ENCODE peak calls at places on chromosomes 4 and X, in seven cellular contexts. U, L, H, M, T, E and D are unnamed samples.
A peak's percentile ranks its signal among the peaks of the same experiment; 100 is the strongest.

GRCh38 chr4:40933272-40934053 is 183.7 kb downstream of the NSUN7 start:
- DNase-seq in U (no peak), L (no peak), H (no peak), M (no peak), T (no peak), E (no peak), D (no peak)

GRCh38 chrX:101417981-101418841 is 10.2 kb downstream of the HNRNPH2 start:
- DNase-seq in U (no peak), L (peak; percentile 43), H (peak; percentile 1), M (peak; percentile 59), T (no peak), E (peak; percentile 56), D (no peak)

GRCh38 chr4:55157559-55158277 is 32.3 kb upstream of the KDR start:
- DNase-seq in U (no peak), L (no peak), H (no peak), M (no peak), T (no peak), E (no peak), D (no peak)

GRCh38 chr4:25830545-25830944 is 32.2 kb downstream of the SEL1L3 start:
- DNase-seq in U (no peak), L (no peak), H (no peak), M (no peak), T (no peak), E (no peak), D (no peak)

GRCh38 chrX:118355225-118355920 is 9.5 kb downstream of the WDR44 start:
- DNase-seq in U (no peak), L (no peak), H (no peak), M (no peak), T (no peak), E (no peak), D (no peak)

GRCh38 chr4:95077864-95078263 is 320.1 kb downstream of the BMPR1B start:
- DNase-seq in U (no peak), L (no peak), H (no peak), M (no peak), T (no peak), E (no peak), D (no peak)

GRCh38 chrX:68433155-68433980 is at the start of gene OPHN1:
- DNase-seq in U (peak; percentile 16), L (peak; percentile 72), H (no peak), M (peak; percentile 83), T (no peak), E (peak; percentile 39), D (peak; percentile 66)

GRCh38 chrX:136185409-136186022 is 38.2 kb downstream of the FHL1 start:
- DNase-seq in U (no peak), L (no peak), H (no peak), M (no peak), T (no peak), E (no peak), D (no peak)

GRCh38 chr4:3477750-3478430 is 14.8 kb downstream of the DOK7 start:
- DNase-seq in U (no peak), L (no peak), H (no peak), M (no peak), T (no peak), E (no peak), D (no peak)

GRCh38 chr4:96912731-96913130 is 1072.8 kb downstream of the PDHA2 start:
- DNase-seq in U (no peak), L (no peak), H (no peak), M (no peak), T (no peak), E (no peak), D (no peak)

GRCh38 chrX:154775611-154776349 is 13.1 kb downstream of the DKC1 start:
- DNase-seq in U (no peak), L (no peak), H (no peak), M (no peak), T (no peak), E (no peak), D (no peak)

GRCh38 chrX:23246001-23246400 is 88.6 kb upstream of the PTCHD1 start:
- DNase-seq in U (no peak), L (no peak), H (no peak), M (no peak), T (no peak), E (no peak), D (peak; percentile 13)

GRCh38 chr4:36532670-36533373 is 251.4 kb downstream of the DTHD1 start:
- DNase-seq in U (no peak), L (no peak), H (no peak), M (no peak), T (no peak), E (no peak), D (no peak)

GRCh38 chr4:171203425-171203824 is 609.8 kb upstream of the GALNTL6 start:
- DNase-seq in U (no peak), L (no peak), H (no peak), M (no peak), T (no peak), E (no peak), D (peak; percentile 36)

GRCh38 chrX:30635630-30636029 is 17.6 kb upstream of the GK start:
- DNase-seq in U (no peak), L (peak; percentile 13), H (no peak), M (no peak), T (no peak), E (no peak), D (no peak)

GRCh38 chrX:9644335-9644734 is 121.3 kb downstream of the GPR143 start:
- DNase-seq in U (no peak), L (no peak), H (no peak), M (no peak), T (no peak), E (no peak), D (no peak)

GRCh38 chrX:119676949-119677653 is 15.9 kb downstream of the SEPTIN6 start:
- DNase-seq in U (no peak), L (no peak), H (no peak), M (no peak), T (no peak), E (no peak), D (no peak)

GRCh38 chr4:118265312-118266144 is 87.3 kb downstream of the PRSS12 start:
- DNase-seq in U (no peak), L (no peak), H (no peak), M (peak; percentile 42), T (no peak), E (no peak), D (no peak)

GRCh38 chr4:6377626-6378492 is 94.6 kb downstream of the PPP2R2C start:
- DNase-seq in U (no peak), L (no peak), H (no peak), M (no peak), T (no peak), E (no peak), D (no peak)